ENCODE peak calls at places on chromosome 17, in nine cellular contexts. V is Daoy; Y is Panc1; L is NCI-H2029 treated with DMSO at 0.1 percent for 48 hours; S is HuH-7; O is tibial artery; M is activated CD4-positive, alpha-beta T cell treated with anti-CD3 and anti-CD28 coated beads, Interleukin-2, amount 50 U/mL, for 48 hours; N is activated gamma-delta T cell; E is NCI-H510A. H is an unnamed sample.

GRCh38 chr17:48392836-48393235 is 37.2 kb downstream of the SKAP1 start:
- DNase-seq in V (no peak), O (no peak), S (no peak), Y (no peak), M (no peak), N (no peak), E (no peak), L (no peak), H (no peak)

GRCh38 chr17:49213803-49214202 is 3.3 kb downstream of the ABI3 start:
- DNase-seq in N (no peak), O (no peak), E (no peak), L (no peak), V (no peak), Y (no peak), M (no peak), S (no peak), H (no peak)

GRCh38 chr17:46199379-46199778 is 6.2 kb upstream of the KANSL1 start:
- DNase-seq in E (no peak), N (no peak), M (no peak), O (no peak), V (no peak), S (no peak), Y (no peak), L (no peak), H (no peak)

GRCh38 chr17:81438688-81439087 is 43.4 kb downstream of the BAHCC1 start:
- DNase-seq in S (no peak), L (no peak), N (no peak), E (no peak), V (no peak), O (no peak), Y (no peak), M (no peak), H (no peak)

GRCh38 chr17:6497496-6498221 is 53.4 kb downstream of the PIMREG start:
- DNase-seq in S (no peak), Y (no peak), V (no peak), L (no peak), N (no peak), O (no peak), E (no peak), M (no peak), H (no peak)

GRCh38 chr17:10013360-10014112 is 108.5 kb upstream of the RCVRN start:
- DNase-seq in M (no peak), E (no peak), Y (no peak), S (no peak), V (peak; percentile 57), O (no peak), L (no peak), N (no peak), H (no peak)

GRCh38 chr17:56499799-56500388 is 93.6 kb upstream of the NOG start:
- DNase-seq in O (no peak), S (peak; percentile 10), N (no peak), Y (peak; percentile 12), E (no peak), L (peak; percentile 19), V (peak; percentile 21), M (no peak), H (no peak)

GRCh38 chr17:36949461-36949927 is 740 bp downstream of the AATF start:
- DNase-seq in E (no peak), Y (no peak), O (no peak), M (no peak), V (no peak), L (no peak), N (no peak), S (no peak), H (no peak)

GRCh38 chr17:67884766-67885165 is 59.5 kb downstream of the BPTF start:
- DNase-seq in L (no peak), M (no peak), E (no peak), O (no peak), V (no peak), S (no peak), Y (no peak), N (no peak), H (no peak)

GRCh38 chr17:1109606-1110523 is 69.9 kb downstream of the ABR start:
- DNase-seq in Y (no peak), S (peak; percentile 59), N (no peak), L (no peak), E (no peak), M (peak; percentile 51), O (no peak), V (peak; percentile 79), H (peak; percentile 76)

H was measured in psoas muscle.